ENCODE peak calls at places on chromosomes 7 and 10, in seven cellular contexts. W is neuronal stem cell, G is H9, A is IMR-90, N is mesendoderm, H is mesenchymal stem cell, U is H1. J is an unnamed sample.

GRCh38 chr10:50512743-50513416 is 110.9 kb downstream of the SGMS1 start:
- DNase-seq in U (no peak), H (no peak), N (no peak), G (no peak), W (no peak), A (no peak), J (no peak)

GRCh38 chr7:142716596-142716995 is 32.7 kb upstream of the PRSS1 start:
- DNase-seq in H (no peak), N (no peak), A (no peak), W (no peak), G (no peak), U (no peak), J (no peak)

GRCh38 chr7:47403341-47403866 is 178.5 kb downstream of the TNS3 start:
- DNase-seq in H (no peak), W (no peak), N (no peak), G (no peak), A (no peak), U (no peak), J (no peak)

GRCh38 chr10:48985621-48986158 is 46.0 kb upstream of the LRRC18 start:
- DNase-seq in A (no peak), W (no peak), U (no peak), H (no peak), G (no peak), N (no peak), J (no peak)

GRCh38 chr7:80346704-80347103 is 165.2 kb downstream of the GNAT3 start:
- DNase-seq in N (no peak), W (no peak), U (no peak), H (peak; percentile 40), A (peak; percentile 80), G (no peak), J (peak; percentile 83)

GRCh38 chr7:158957921-158958471 is 101.6 kb downstream of the DYNC2I1 start:
- DNase-seq in H (no peak), G (peak; percentile 74), U (peak; percentile 65), N (no peak), W (no peak), A (no peak), J (no peak)

GRCh38 chr7:113013761-113014449 is 72.7 kb downstream of the GPR85 start:
- DNase-seq in G (no peak), A (no peak), W (no peak), H (no peak), U (no peak), N (no peak), J (no peak)

GRCh38 chr7:83271212-83272099 is 108.8 kb upstream of the PCLO start:
- DNase-seq in W (peak; percentile 24), U (no peak), N (peak; percentile 48), A (peak; percentile 19), H (peak; percentile 70), G (no peak), J (peak; percentile 32)

GRCh38 chr7:157851501-157852067 is 514.8 kb downstream of the DNAJB6 start:
- DNase-seq in N (peak; percentile 77), G (peak; percentile 85), A (no peak), H (no peak), U (peak; percentile 63), W (peak; percentile 58), J (peak; percentile 4)

GRCh38 chr7:29247962-29248236 is 53.3 kb downstream of the CHN2 start:
- DNase-seq in W (no peak), U (no peak), G (no peak), A (no peak), H (no peak), N (no peak), J (no peak)

GRCh38 chr10:126959906-126960685 is 54.9 kb downstream of the DOCK1 start:
- DNase-seq in H (no peak), U (no peak), W (no peak), N (no peak), G (no peak), A (no peak), J (no peak)

GRCh38 chr7:53504914-53505313 is 469.5 kb downstream of the POM121L12 start:
- DNase-seq in H (peak; percentile 2), N (no peak), U (no peak), G (no peak), W (no peak), A (no peak), J (peak; percentile 92)

GRCh38 chr10:123009105-123009805 is 449 bp downstream of the ACADSB start:
- DNase-seq in N (peak; percentile 47), A (no peak), G (no peak), H (peak; percentile 26), W (peak; percentile 12), U (no peak), J (no peak)

GRCh38 chr7:70588151-70588550 is 543.8 kb upstream of the GALNT17 start:
- DNase-seq in U (no peak), G (no peak), N (no peak), H (no peak), W (no peak), A (no peak), J (no peak)

GRCh38 chr7:86629-87028 is 105.7 kb upstream of the FAM20C start:
- DNase-seq in W (no peak), U (no peak), N (no peak), H (no peak), G (no peak), A (no peak), J (no peak)

GRCh38 chr7:87058739-87059524 is 522 bp downstream of the ELAPOR2 start:
- DNase-seq in H (peak; percentile 24), G (peak; percentile 65), A (no peak), W (no peak), U (no peak), N (peak; percentile 66), J (peak; percentile 37)

GRCh38 chr10:109953745-109954144 is 30.4 kb upstream of the XPNPEP1 start:
- DNase-seq in N (no peak), A (no peak), H (no peak), W (no peak), U (no peak), G (no peak), J (no peak)

GRCh38 chr7:12297283-12297682 is 86.2 kb downstream of the TMEM106B start:
- DNase-seq in W (no peak), N (no peak), A (no peak), H (no peak), U (no peak), G (no peak), J (no peak)

GRCh38 chr7:131225619-131226101 is 102.0 kb upstream of the MKLN1 start:
- DNase-seq in W (no peak), U (no peak), A (peak; percentile 61), G (no peak), H (peak; percentile 89), N (no peak), J (peak; percentile 32)

GRCh38 chr7:23918856-23919255 is 208.8 kb downstream of the STK31 start:
- DNase-seq in A (no peak), W (no peak), G (peak; percentile 34), H (peak; percentile 39), U (no peak), N (peak; percentile 91), J (peak; percentile 86)

GRCh38 chr10:129467346-129468119 is 492 bp downstream of the MGMT start:
- DNase-seq in H (peak; percentile 18), W (no peak), G (no peak), U (no peak), A (peak; percentile 4), N (no peak), J (no peak)

GRCh38 chr10:98414932-98415709 is at the start of gene PYROXD2:
- DNase-seq in W (peak; percentile 42), G (peak; percentile 94), N (peak; percentile 97), A (peak; percentile 88), H (peak; percentile 90), U (peak; percentile 81), J (peak; percentile 74)

GRCh38 chr10:35165811-35166210 is 39.2 kb downstream of the CREM start:
- DNase-seq in U (no peak), H (no peak), G (no peak), A (no peak), N (no peak), W (no peak), J (no peak)

GRCh38 chr10:35161906-35162305 is 35.3 kb downstream of the CREM start:
- DNase-seq in A (no peak), W (no peak), H (no peak), G (no peak), N (no peak), U (no peak), J (no peak)

GRCh38 chr10:35166607-35167006 is 40.0 kb downstream of the CREM start:
- DNase-seq in N (no peak), U (no peak), H (no peak), G (no peak), W (no peak), A (no peak), J (no peak)

GRCh38 chr10:35165112-35165511 is 38.5 kb downstream of the CREM start:
- DNase-seq in H (no peak), U (no peak), W (no peak), G (no peak), N (no peak), A (no peak), J (no peak)

GRCh38 chr10:35160743-35161142 is 34.1 kb downstream of the CREM start:
- DNase-seq in G (no peak), N (no peak), H (no peak), U (no peak), A (no peak), W (no peak), J (no peak)
- H3K18ac ChIP-seq in G (no peak overlapping the region), N (no peak overlapping the region), H (no peak overlapping the region), U (no peak overlapping the region), A (no peak overlapping the region), W (no peak overlapping the region), J (no peak overlapping the region)

GRCh38 chr10:101330236-101331225 is 23.4 kb upstream of the BTRC start:
- DNase-seq in W (no peak), N (no peak), U (no peak), H (peak; percentile 8), A (peak; percentile 80), G (no peak), J (no peak)
- H3K4me2 ChIP-seq in W (no peak overlapping the region), N (no peak overlapping the region), U (no peak overlapping the region), H (no peak overlapping the region), A (peak overlapping the region; percentile 76), G (no peak overlapping the region), J (no peak overlapping the region)

DNA sequence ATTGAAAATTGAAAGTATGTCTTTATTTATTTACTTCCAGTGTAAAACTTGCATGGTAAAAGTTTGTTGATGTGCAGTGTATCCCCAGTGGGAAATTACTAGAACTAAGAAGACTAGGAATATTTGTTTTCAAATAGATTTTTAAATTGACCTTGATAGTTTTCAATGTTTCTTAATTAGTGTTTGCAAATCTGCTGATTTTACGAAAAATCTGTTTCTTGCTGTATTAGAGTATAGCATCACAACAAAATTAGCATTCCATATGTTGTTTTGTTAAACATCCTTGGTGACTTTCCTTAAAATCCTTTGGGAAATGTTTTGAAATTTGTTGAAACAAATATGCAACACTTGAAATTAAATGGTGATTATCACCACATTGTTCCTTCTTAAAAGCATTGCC is 425.9 kb downstream of the SUGCT start:
- DNase-seq in H (no peak), U (no peak), G (no peak), W (no peak), A (no peak), N (no peak), J (no peak)
- H3K18ac ChIP-seq in H (no peak overlapping the region), U (no peak overlapping the region), G (no peak overlapping the region), W (no peak overlapping the region), A (no peak overlapping the region), N (no peak overlapping the region), J (no peak overlapping the region)

DNA sequence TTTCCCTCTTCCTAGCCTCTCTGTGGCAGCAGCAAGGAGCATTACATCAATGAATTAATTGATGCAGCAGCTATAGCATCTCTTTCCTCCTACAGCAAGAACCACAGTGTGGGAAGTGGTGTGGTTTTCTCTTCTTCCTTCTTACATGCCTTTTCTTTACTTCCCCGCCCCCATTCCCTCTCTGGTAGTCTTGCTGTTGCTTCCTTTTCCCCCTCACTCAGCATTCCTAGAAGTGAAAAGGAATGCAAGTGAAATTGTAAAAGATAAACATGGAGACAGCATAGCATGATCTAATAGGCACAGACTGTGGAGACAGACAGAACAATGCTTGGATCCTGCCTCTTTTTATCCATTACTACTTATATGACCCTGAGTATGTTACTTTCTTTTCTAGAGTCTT is 370.5 kb upstream of the BMPER start:
- DNase-seq in A (peak; percentile 67), H (peak; percentile 65), G (no peak), U (no peak), W (peak; percentile 3), N (peak; percentile 93), J (no peak)
- H3K4me2 ChIP-seq in A (peak overlapping the region; percentile 27), H (no peak overlapping the region), G (no peak overlapping the region), U (no peak overlapping the region), W (no peak overlapping the region), N (no peak overlapping the region), J (no peak overlapping the region)